ENCODE peak calls at places on chromosomes 12 and 14, in six cellular contexts. N is tibial artery, P is sigmoid colon, H is esophagus squamous epithelium, G is aorta, T is heart left ventricle. A is an unnamed sample. For H3K4me1, the result is how much of the 10 kb centered on the place peaks cover.

GRCh38 chr14:56590535-56590951 is 10.9 kb downstream of the TMEM260 start:
- DNase-seq in P (no peak), T (peak), H (no peak), G (no peak), N (no peak), A (no peak)

GRCh38 chr12:47962198-47962597 is 1.2 kb upstream of the TMEM106C start:
- DNase-seq in T (no peak), P (peak), G (no peak), N (no peak), H (no peak), A (no peak)

GRCh38 chr12:68428724-68429580 is 96.8 kb upstream of the MDM1 start:
- DNase-seq in G (no peak), T (no peak), P (no peak), N (no peak), H (no peak), A (no peak)

GRCh38 chr12:105888696-105889095 is 250.1 kb downstream of the NUAK1 start:
- DNase-seq in T (no peak), H (no peak), G (no peak), N (no peak), P (no peak), A (no peak)

GRCh38 chr14:31159682-31160296 is 47.8 kb downstream of the HECTD1 start:
- DNase-seq in T (no peak), G (peak), H (no peak), N (peak), P (peak), A (no peak)

GRCh38 chr14:99579903-99580570 is 24.0 kb downstream of the CCDC85C start:
- DNase-seq in N (no peak), T (no peak), G (no peak), P (no peak), H (no peak), A (no peak)

GRCh38 chr12:116133609-116134214 is 143.8 kb downstream of the MED13L start:
- DNase-seq in T (no peak), H (no peak), P (no peak), G (no peak), N (no peak), A (no peak)

GRCh38 chr14:95322646-95323045 is 2.9 kb upstream of the CLMN start:
- DNase-seq in T (no peak), N (no peak), G (no peak), P (no peak), H (no peak), A (no peak)

GRCh38 chr14:56268039-56268438 is 149.8 kb downstream of the PELI2 start:
- DNase-seq in P (no peak), H (no peak), T (no peak), G (no peak), N (no peak), A (no peak)

GRCh38 chr14:68795602-68796417 is 2.9 kb upstream of the ZFP36L1 start:
- DNase-seq in H (no peak), G (peak), T (peak), P (peak), N (peak), A (peak)

GRCh38 chr12:120662879-120663278 is 22.5 kb downstream of the CABP1 start:
- DNase-seq in N (no peak), T (no peak), G (no peak), P (no peak), H (no peak), A (no peak)

GRCh38 chr12:53180931-53181645 is 363 bp upstream of the CSAD start:
- DNase-seq in N (no peak), H (no peak), G (peak), T (peak), P (peak), A (no peak)

GRCh38 chr14:61531741-61532505 is 163.4 kb upstream of the HIF1A start:
- DNase-seq in N (no peak), H (no peak), G (no peak), T (no peak), P (no peak), A (no peak)

GRCh38 chr14:90454041-90455000 is 57.5 kb downstream of the CALM1 start:
- DNase-seq in N (no peak), G (peak), H (no peak), P (peak), T (peak), A (peak)

GRCh38 chr12:27866382-27867101 is 86.5 kb upstream of the MANSC4 start:
- DNase-seq in P (no peak), T (no peak), N (no peak), G (peak), H (no peak), A (no peak)

GRCh38 chr12:38961683-38962082 is 56.3 kb upstream of the CPNE8 start:
- DNase-seq in T (no peak), P (no peak), G (no peak), H (no peak), N (no peak), A (no peak)

GRCh38 chr12:55932546-55932919 is 1.6 kb downstream of the DGKA start:
- DNase-seq in N (no peak), T (no peak), H (no peak), P (no peak), G (no peak), A (no peak)

GRCh38 chr14:99266181-99267178 is 5.5 kb downstream of the BCL11B start:
- DNase-seq in N (peak), P (peak), G (peak), H (no peak), T (peak), A (peak)

GRCh38 chr14:75723716-75724115 is 62.7 kb downstream of the TTLL5 start:
- DNase-seq in T (peak), N (no peak), G (no peak), H (no peak), P (no peak), A (no peak)

GRCh38 chr14:81927069-81927468 is 393.4 kb upstream of the SEL1L start:
- DNase-seq in H (no peak), G (no peak), N (no peak), T (no peak), P (no peak), A (no peak)

GRCh38 chr14:99412122-99413061 is 68.3 kb downstream of the SETD3 start:
- DNase-seq in H (no peak), N (no peak), G (no peak), P (no peak), T (no peak), A (no peak)

GRCh38 chr12:128387811-128388422 is 120.9 kb downstream of the TMEM132C start:
- DNase-seq in G (no peak), H (no peak), N (no peak), P (no peak), T (peak), A (peak)

GRCh38 chr12:76535170-76535569 is 24.4 kb downstream of the OSBPL8 start:
- DNase-seq in G (no peak), N (no peak), T (no peak), P (no peak), H (no peak), A (no peak)

GRCh38 chr12:122946690-122947271 is 19.5 kb downstream of the ABCB9 start:
- DNase-seq in G (peak), H (peak), P (peak), T (peak), N (peak), A (peak)

GRCh38 chr12:26017484-26018211 is 59.2 kb downstream of the RASSF8 start:
- DNase-seq in H (no peak), T (no peak), G (no peak), P (peak), N (no peak), A (no peak)

GRCh38 chr14:85076111-85076510 is 453.8 kb upstream of the FLRT2 start:
- DNase-seq in G (no peak), T (no peak), N (no peak), P (no peak), H (no peak), A (no peak)

GRCh38 chr14:52987514-52987913 is 36.7 kb upstream of the FERMT2 start:
- DNase-seq in H (no peak), N (no peak), P (no peak), T (no peak), G (no peak), A (no peak)

GRCh38 chr14:45252356-45253069 is 489 bp downstream of the MIS18BP1 start:
- DNase-seq in G (no peak), N (no peak), H (no peak), P (no peak), T (no peak), A (no peak)

GRCh38 chr12:101299346-101299745 is 19.4 kb downstream of the UTP20 start:
- DNase-seq in N (no peak), G (no peak), H (no peak), T (no peak), P (no peak), A (no peak)

GRCh38 chr12:127987199-127987901 is 279.6 kb upstream of the TMEM132C start:
- DNase-seq in N (no peak), P (no peak), H (no peak), G (no peak), T (no peak), A (no peak)

GRCh38 chr12:87953257-87953860 is 75.8 kb downstream of the C12orf50 start:
- DNase-seq in T (no peak), G (no peak), H (no peak), N (no peak), P (no peak), A (no peak)

GRCh38 chr14:54570651-54571415 is 3.9 kb downstream of the SAMD4A start:
- DNase-seq in T (no peak), H (no peak), N (no peak), P (no peak), G (no peak), A (no peak)

GRCh38 chr12:88553941-88554658 is 26.2 kb downstream of the KITLG start:
- DNase-seq in P (no peak), G (no peak), H (no peak), T (no peak), N (no peak), A (no peak)

GRCh38 chr14:23537351-23538048 is 14.1 kb downstream of the ZFHX2 start:
- DNase-seq in P (no peak), N (no peak), G (no peak), T (no peak), H (no peak), A (no peak)

GRCh38 chr12:52452101-52452500 is at the start of gene KRT6B:
- DNase-seq in H (no peak), G (no peak), T (no peak), N (no peak), P (no peak), A (no peak)

GRCh38 chr12:104935892-104936291 is 22.2 kb downstream of the SLC41A2 start:
- DNase-seq in T (no peak), G (no peak), P (no peak), N (no peak), H (no peak), A (no peak)

GRCh38 chr12:119266963-119267362 is 67.6 kb upstream of the CCDC60 start:
- DNase-seq in H (no peak), P (no peak), N (no peak), G (no peak), T (no peak), A (no peak)

GRCh38 chr14:77529213-77529612 is 30.6 kb upstream of the ISM2 start:
- DNase-seq in N (no peak), P (no peak), G (no peak), H (no peak), T (no peak), A (no peak)

GRCh38 chr14:74126315-74126714 is 41.6 kb downstream of the LIN52 start:
- DNase-seq in H (no peak), T (no peak), P (no peak), N (no peak), G (no peak), A (no peak)

GRCh38 chr14:74127634-74128033 is 42.9 kb downstream of the LIN52 start:
- DNase-seq in H (no peak), P (no peak), G (no peak), N (no peak), T (no peak), A (no peak)
- H3K27ac ChIP-seq in H (no peak), P (no peak), G (no peak), N (no peak), T (no peak), A (no peak)

GRCh38 chr12:6928703-6929407 is 1.1 kb downstream of the ATN1 start:
- DNase-seq in T (no peak), P (no peak), N (no peak), H (no peak), G (peak), A (no peak)
- H3K4me1 ChIP-seq in T (half or more), P (half or more), N (half or more), H (half or more), G (under half), A (half or more)

GRCh38 chr12:46388427-46388992 is 15.9 kb upstream of the SLC38A2 start:
- DNase-seq in P (no peak), H (no peak), G (no peak), N (no peak), T (no peak), A (no peak)
- H3K4me3 ChIP-seq in P (no peak), H (no peak), G (no peak), N (no peak), T (no peak), A (no peak)

GRCh38 chr12:94588271-94588785 is 62.0 kb downstream of the TMCC3 start:
- DNase-seq in N (no peak), G (no peak), H (no peak), T (no peak), P (no peak), A (no peak)

GRCh38 chr12:94585624-94586023 is 64.7 kb downstream of the TMCC3 start:
- DNase-seq in N (no peak), T (no peak), P (no peak), G (no peak), H (no peak), A (no peak)

GRCh38 chr12:94589591-94590001 is 60.8 kb downstream of the TMCC3 start:
- DNase-seq in H (no peak), G (no peak), N (no peak), T (no peak), P (no peak), A (no peak)

GRCh38 chr12:94586589-94587259 is 63.6 kb downstream of the TMCC3 start:
- DNase-seq in H (no peak), T (no peak), P (no peak), G (no peak), N (no peak), A (no peak)

GRCh38 chr12:94587266-94588241 is 62.8 kb downstream of the TMCC3 start:
- DNase-seq in H (no peak), G (no peak), N (no peak), P (peak), T (peak), A (peak)
- H3K27ac ChIP-seq in H (peak), G (no peak), N (no peak), P (peak), T (peak), A (peak)

DNA sequence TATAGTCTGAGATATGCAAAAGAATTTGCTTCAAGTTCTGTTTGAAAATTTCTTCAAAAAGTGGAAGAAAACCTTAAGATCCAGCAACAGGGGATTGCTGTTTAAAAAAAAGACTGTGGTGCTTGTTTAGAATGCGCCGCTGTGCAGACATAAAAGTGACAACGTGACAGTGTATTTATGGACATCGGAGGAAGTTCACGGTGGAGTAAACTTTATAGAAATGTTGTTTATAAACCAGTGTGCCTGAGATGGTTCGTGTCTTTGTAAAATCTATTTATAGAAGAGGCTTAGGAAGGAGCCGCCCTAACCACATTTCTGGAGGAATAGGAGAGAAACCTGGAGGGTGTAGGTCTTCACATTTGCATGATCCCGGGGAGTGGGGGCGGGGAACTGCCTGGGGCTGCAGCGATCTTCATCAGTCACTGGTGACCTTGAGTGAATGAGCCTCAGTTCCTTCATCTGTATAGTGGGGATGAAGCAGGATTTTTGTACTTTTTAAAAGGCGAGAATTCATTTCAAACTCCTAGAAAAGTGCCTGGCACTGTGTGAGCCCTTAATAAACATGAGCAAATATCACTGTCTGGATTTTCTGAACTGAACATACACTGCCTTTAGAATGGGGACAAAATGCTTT is 27.6 kb downstream of the ADGRD1 start:
- DNase-seq in G (no peak), T (no peak), N (no peak), P (peak), H (no peak), A (peak)
- H3K4me1 ChIP-seq in G (under half), T (under half), N (under half), P (under half), H (under half), A (under half)

GRCh38 chr12:4290011-4290790 is 16.6 kb downstream of the CCND2 start:
- DNase-seq in T (no peak), P (no peak), G (no peak), N (peak), H (no peak), A (no peak)

GRCh38 chr12:4286771-4287317 is 13.3 kb downstream of the CCND2 start:
- DNase-seq in N (no peak), P (no peak), G (no peak), T (no peak), H (no peak), A (no peak)

GRCh38 chr12:4287325-4288290 is 14.0 kb downstream of the CCND2 start:
- DNase-seq in T (no peak), H (no peak), P (no peak), N (no peak), G (no peak), A (no peak)

GRCh38 chr12:4288296-4289019 is 14.9 kb downstream of the CCND2 start:
- DNase-seq in T (no peak), H (no peak), P (no peak), N (no peak), G (no peak), A (peak)

DNA sequence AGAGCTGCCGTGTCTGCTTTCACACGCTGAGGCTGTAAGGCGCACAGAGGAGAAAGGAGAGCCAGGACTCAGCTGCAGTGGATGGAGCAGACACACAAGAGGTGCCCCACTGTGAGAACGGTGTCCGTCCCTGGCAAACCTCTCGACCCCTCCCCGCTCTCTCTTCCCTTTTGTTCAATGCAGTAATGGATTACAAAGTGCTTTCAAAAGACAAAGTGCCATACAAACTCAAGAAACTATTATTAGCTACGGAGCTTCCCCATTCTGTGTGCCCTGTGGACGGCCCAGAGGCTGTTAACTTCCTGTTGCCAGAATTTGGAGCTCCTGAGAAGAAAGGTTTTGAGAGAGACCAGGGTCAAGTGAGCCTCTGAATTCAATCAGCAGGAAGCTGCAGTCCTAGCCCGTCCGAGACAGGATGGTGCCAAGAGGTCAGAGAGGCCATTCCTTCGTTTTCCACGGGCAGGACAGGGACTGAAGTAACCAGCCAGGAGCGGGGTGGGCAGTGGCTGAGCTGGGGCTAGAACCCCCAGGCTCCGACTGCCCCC is 15.8 kb downstream of the CCND2 start:
- DNase-seq in P (no peak), G (no peak), H (no peak), T (no peak), N (peak), A (no peak)
- H3K4me3 ChIP-seq in P (no peak), G (no peak), H (no peak), T (no peak), N (no peak), A (no peak)

DNA sequence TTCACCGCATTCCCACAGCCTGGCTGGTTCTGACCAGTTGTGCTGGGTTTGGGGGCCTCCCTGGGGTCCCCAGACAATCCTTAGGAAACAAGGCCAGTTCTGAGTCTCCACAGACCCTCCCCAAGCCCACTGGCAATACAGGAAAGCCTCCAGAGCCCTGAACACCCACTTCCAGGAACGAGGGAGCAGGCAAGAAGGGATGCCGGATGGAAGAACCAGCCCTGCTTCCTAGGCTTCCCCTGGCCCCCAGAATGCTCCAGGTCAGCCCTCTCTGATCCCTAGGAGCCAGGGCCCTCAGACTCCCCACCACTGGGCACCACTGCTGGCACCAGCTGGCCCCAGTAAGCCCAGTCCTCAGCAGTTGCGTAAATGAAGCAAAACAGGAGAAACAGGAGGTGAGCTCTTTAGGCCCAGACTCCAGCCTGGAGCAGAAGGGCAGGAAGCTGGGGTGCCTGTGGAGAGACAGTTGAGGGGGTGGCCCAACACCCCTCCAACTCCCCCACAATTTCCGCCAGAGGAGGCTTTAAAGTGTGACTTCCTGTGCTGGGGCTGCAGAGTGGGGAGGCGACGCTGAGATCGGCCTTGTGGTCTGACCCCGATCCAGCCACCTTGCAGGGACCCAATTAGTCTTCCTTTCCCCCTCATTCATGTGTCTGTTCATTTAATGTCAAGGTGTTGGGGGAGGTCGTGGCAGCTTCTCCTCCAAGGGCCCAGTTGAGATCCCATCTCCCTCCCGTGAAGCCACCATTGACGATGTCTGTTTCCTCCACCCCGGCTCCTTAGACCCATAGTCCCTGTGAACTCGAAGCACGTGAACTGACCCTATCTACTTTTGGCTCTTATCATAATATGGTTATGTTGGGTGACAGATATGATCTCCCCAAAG is 4.8 kb downstream of the TNFRSF1A start:
- DNase-seq in T (no peak), N (no peak), G (peak), P (no peak), H (no peak), A (no peak)
- H3K27ac ChIP-seq in T (peak), N (peak), G (peak), P (peak), H (peak), A (peak)

A was measured in right atrium auricular region.